ENCODE peak calls at places on chromosome 13, in six cellular contexts. One of them, this sample, is unnamed.

GRCh38 chr13:64274481-64275217 is 2859.0 kb upstream of the PCDH20 start:
- DNase-seq in IMR-90: peak
- DNase-seq in ascending aorta: no peak
- DNase-seq in heart left ventricle: no peak
- DNase-seq in CD8-positive, alpha-beta T cell: no peak
- DNase-seq in kidney: no peak
- DNase-seq in this sample: peak

GRCh38 chr13:26485786-26486185 is 71.7 kb upstream of the WASF3 start:
- DNase-seq in IMR-90: no peak
- DNase-seq in ascending aorta: no peak
- DNase-seq in heart left ventricle: no peak
- DNase-seq in CD8-positive, alpha-beta T cell: no peak
- DNase-seq in kidney: no peak
- DNase-seq in this sample: no peak

GRCh38 chr13:46521921-46522691 is 30.9 kb upstream of the LRCH1 start:
- DNase-seq in IMR-90: no peak
- DNase-seq in ascending aorta: no peak
- DNase-seq in heart left ventricle: no peak
- DNase-seq in CD8-positive, alpha-beta T cell: no peak
- DNase-seq in kidney: no peak
- DNase-seq in this sample: no peak

GRCh38 chr13:113192902-113193301 is 15.6 kb downstream of the PCID2 start:
- DNase-seq in IMR-90: peak
- DNase-seq in ascending aorta: no peak
- DNase-seq in heart left ventricle: no peak
- DNase-seq in CD8-positive, alpha-beta T cell: no peak
- DNase-seq in kidney: no peak
- DNase-seq in this sample: peak

GRCh38 chr13:34884366-34884765 is 57.7 kb upstream of the NBEA start:
- DNase-seq in IMR-90: no peak
- DNase-seq in ascending aorta: no peak
- DNase-seq in heart left ventricle: no peak
- DNase-seq in CD8-positive, alpha-beta T cell: no peak
- DNase-seq in kidney: no peak
- DNase-seq in this sample: no peak

GRCh38 chr13:20716951-20717350 is 13.5 kb downstream of the IL17D start:
- DNase-seq in IMR-90: no peak
- DNase-seq in ascending aorta: no peak
- DNase-seq in heart left ventricle: no peak
- DNase-seq in CD8-positive, alpha-beta T cell: no peak
- DNase-seq in kidney: no peak
- DNase-seq in this sample: no peak

GRCh38 chr13:46905249-46905648 is 8.4 kb upstream of the HTR2A start:
- DNase-seq in IMR-90: peak
- DNase-seq in ascending aorta: no peak
- DNase-seq in heart left ventricle: no peak
- DNase-seq in CD8-positive, alpha-beta T cell: no peak
- DNase-seq in kidney: no peak
- DNase-seq in this sample: no peak

GRCh38 chr13:76783798-76784197 is 102.4 kb downstream of the KCTD12 start:
- DNase-seq in IMR-90: no peak
- DNase-seq in ascending aorta: no peak
- DNase-seq in heart left ventricle: no peak
- DNase-seq in CD8-positive, alpha-beta T cell: no peak
- DNase-seq in kidney: no peak
- DNase-seq in this sample: no peak

GRCh38 chr13:73273737-73274136 is 214.9 kb downstream of the KLF5 start:
- DNase-seq in IMR-90: peak
- DNase-seq in ascending aorta: no peak
- DNase-seq in heart left ventricle: no peak
- DNase-seq in CD8-positive, alpha-beta T cell: no peak
- DNase-seq in kidney: no peak
- DNase-seq in this sample: peak

GRCh38 chr13:112697756-112698655 is 8.2 kb downstream of the ATP11A start:
- DNase-seq in IMR-90: peak
- DNase-seq in ascending aorta: peak
- DNase-seq in heart left ventricle: peak
- DNase-seq in CD8-positive, alpha-beta T cell: no peak
- DNase-seq in kidney: peak
- DNase-seq in this sample: no peak

GRCh38 chr13:36362251-36362650 is 16.1 kb upstream of the SPART start:
- DNase-seq in IMR-90: peak
- DNase-seq in ascending aorta: no peak
- DNase-seq in heart left ventricle: no peak
- DNase-seq in CD8-positive, alpha-beta T cell: no peak
- DNase-seq in kidney: no peak
- DNase-seq in this sample: peak

GRCh38 chr13:33872005-33872351 is 54.0 kb downstream of the RFC3 start:
- DNase-seq in IMR-90: no peak
- DNase-seq in ascending aorta: no peak
- DNase-seq in heart left ventricle: no peak
- DNase-seq in CD8-positive, alpha-beta T cell: no peak
- DNase-seq in kidney: no peak
- DNase-seq in this sample: no peak
- H3K4me3 ChIP-seq in IMR-90: no peak
- H3K4me3 ChIP-seq in ascending aorta: no peak
- H3K4me3 ChIP-seq in heart left ventricle: no peak
- H3K4me3 ChIP-seq in CD8-positive, alpha-beta T cell: no peak
- H3K4me3 ChIP-seq in kidney: no peak
- H3K4me3 ChIP-seq in this sample: no peak

GRCh38 chr13:67416047-67416925 is 186.2 kb upstream of the PCDH9 start:
- DNase-seq in IMR-90: peak
- DNase-seq in ascending aorta: no peak
- DNase-seq in heart left ventricle: no peak
- DNase-seq in CD8-positive, alpha-beta T cell: no peak
- DNase-seq in kidney: no peak
- DNase-seq in this sample: peak
- TF ChIP-seq CTCF in IMR-90: peak
- TF ChIP-seq CTCF in ascending aorta: no peak
- TF ChIP-seq CTCF in heart left ventricle: peak
- TF ChIP-seq CTCF in CD8-positive, alpha-beta T cell: no peak
- TF ChIP-seq CTCF in kidney: peak
- TF ChIP-seq CTCF in this sample: peak

DNA sequence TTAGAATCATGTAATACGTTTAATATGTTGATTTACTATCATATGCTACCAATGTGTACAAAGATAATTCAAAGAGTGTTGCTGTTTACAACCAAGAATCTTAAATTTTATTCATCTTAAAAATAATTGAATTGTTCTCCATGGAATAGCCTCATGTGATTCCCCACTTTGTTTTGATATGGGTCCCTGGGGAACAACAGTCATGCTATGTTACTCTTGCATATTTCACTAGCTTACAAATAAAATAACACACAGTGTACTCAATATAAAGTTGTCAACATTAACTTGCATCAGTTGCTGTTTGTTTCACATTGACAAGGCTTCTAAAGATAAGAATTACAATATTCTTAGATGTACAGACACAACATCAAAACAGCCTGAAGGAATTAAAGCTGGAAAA is 2.3 kb downstream of the ENOX1 start:
- DNase-seq in IMR-90: no peak
- DNase-seq in ascending aorta: no peak
- DNase-seq in heart left ventricle: no peak
- DNase-seq in CD8-positive, alpha-beta T cell: no peak
- DNase-seq in kidney: no peak
- DNase-seq in this sample: no peak
- H3K27ac ChIP-seq in IMR-90: no peak
- H3K27ac ChIP-seq in ascending aorta: no peak
- H3K27ac ChIP-seq in heart left ventricle: peak
- H3K27ac ChIP-seq in CD8-positive, alpha-beta T cell: no peak
- H3K27ac ChIP-seq in kidney: no peak
- H3K27ac ChIP-seq in this sample: no peak

GRCh38 chr13:85853161-85853894 is 54.1 kb upstream of the SLITRK6 start:
- DNase-seq in IMR-90: no peak
- DNase-seq in ascending aorta: no peak
- DNase-seq in heart left ventricle: no peak
- DNase-seq in CD8-positive, alpha-beta T cell: no peak
- DNase-seq in kidney: peak
- DNase-seq in this sample: no peak
- H3K4me3 ChIP-seq in IMR-90: no peak
- H3K4me3 ChIP-seq in ascending aorta: no peak
- H3K4me3 ChIP-seq in heart left ventricle: no peak
- H3K4me3 ChIP-seq in CD8-positive, alpha-beta T cell: no peak
- H3K4me3 ChIP-seq in kidney: no peak
- H3K4me3 ChIP-seq in this sample: no peak

GRCh38 chr13:23866420-23867026 is 22.7 kb downstream of the MIPEP start:
- DNase-seq in IMR-90: peak
- DNase-seq in ascending aorta: no peak
- DNase-seq in heart left ventricle: no peak
- DNase-seq in CD8-positive, alpha-beta T cell: no peak
- DNase-seq in kidney: no peak
- DNase-seq in this sample: no peak
- TF ChIP-seq CTCF in IMR-90: no peak
- TF ChIP-seq CTCF in ascending aorta: no peak
- TF ChIP-seq CTCF in heart left ventricle: no peak
- TF ChIP-seq CTCF in CD8-positive, alpha-beta T cell: no peak
- TF ChIP-seq CTCF in kidney: no peak
- TF ChIP-seq CTCF in this sample: no peak

GRCh38 chr13:48448963-48449614 is 36.2 kb upstream of the LPAR6 start:
- DNase-seq in IMR-90: peak
- DNase-seq in ascending aorta: no peak
- DNase-seq in heart left ventricle: no peak
- DNase-seq in CD8-positive, alpha-beta T cell: no peak
- DNase-seq in kidney: no peak
- DNase-seq in this sample: no peak

GRCh38 chr13:48448285-48448962 is 35.5 kb upstream of the LPAR6 start:
- DNase-seq in IMR-90: no peak
- DNase-seq in ascending aorta: no peak
- DNase-seq in heart left ventricle: no peak
- DNase-seq in CD8-positive, alpha-beta T cell: no peak
- DNase-seq in kidney: no peak
- DNase-seq in this sample: no peak

GRCh38 chr13:48446454-48446853 is 33.5 kb upstream of the LPAR6 start:
- DNase-seq in IMR-90: peak
- DNase-seq in ascending aorta: no peak
- DNase-seq in heart left ventricle: no peak
- DNase-seq in CD8-positive, alpha-beta T cell: no peak
- DNase-seq in kidney: no peak
- DNase-seq in this sample: peak

DNA sequence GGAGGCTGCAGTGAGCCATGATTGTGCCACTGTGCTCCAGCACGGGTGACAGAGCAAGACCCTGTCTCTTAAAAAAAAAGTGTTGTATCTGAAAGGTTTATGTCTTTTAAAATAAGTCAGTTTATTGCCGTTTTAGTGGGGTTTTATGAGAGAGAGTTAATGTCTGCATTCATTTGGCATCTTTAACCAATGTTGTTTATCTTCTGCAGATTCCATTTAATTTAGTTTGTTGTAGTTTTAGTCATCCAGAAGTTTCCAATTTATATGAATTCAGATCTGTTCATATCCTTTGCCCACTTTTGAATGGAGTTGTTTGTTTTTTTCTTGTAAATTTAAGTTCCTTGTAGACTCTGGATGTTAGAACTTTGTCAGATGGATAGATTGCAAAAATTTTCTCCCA is 36.7 kb upstream of the LPAR6 start:
- DNase-seq in IMR-90: peak
- DNase-seq in ascending aorta: no peak
- DNase-seq in heart left ventricle: no peak
- DNase-seq in CD8-positive, alpha-beta T cell: no peak
- DNase-seq in kidney: no peak
- DNase-seq in this sample: no peak
- H3K27ac ChIP-seq in IMR-90: peak
- H3K27ac ChIP-seq in ascending aorta: peak
- H3K27ac ChIP-seq in heart left ventricle: no peak
- H3K27ac ChIP-seq in CD8-positive, alpha-beta T cell: no peak
- H3K27ac ChIP-seq in kidney: no peak
- H3K27ac ChIP-seq in this sample: no peak

GRCh38 chr13:40981361-40981760 is 37.8 kb downstream of the ELF1 start:
- DNase-seq in IMR-90: no peak
- DNase-seq in ascending aorta: no peak
- DNase-seq in heart left ventricle: no peak
- DNase-seq in CD8-positive, alpha-beta T cell: no peak
- DNase-seq in kidney: no peak
- DNase-seq in this sample: no peak

GRCh38 chr13:40980466-40980865 is 38.6 kb downstream of the ELF1 start:
- DNase-seq in IMR-90: no peak
- DNase-seq in ascending aorta: no peak
- DNase-seq in heart left ventricle: no peak
- DNase-seq in CD8-positive, alpha-beta T cell: no peak
- DNase-seq in kidney: no peak
- DNase-seq in this sample: no peak

GRCh38 chr13:40982772-40983171 is 36.3 kb downstream of the ELF1 start:
- DNase-seq in IMR-90: peak
- DNase-seq in ascending aorta: no peak
- DNase-seq in heart left ventricle: peak
- DNase-seq in CD8-positive, alpha-beta T cell: peak
- DNase-seq in kidney: no peak
- DNase-seq in this sample: peak

GRCh38 chr13:40983269-40983668 is 35.8 kb downstream of the ELF1 start:
- DNase-seq in IMR-90: no peak
- DNase-seq in ascending aorta: no peak
- DNase-seq in heart left ventricle: no peak
- DNase-seq in CD8-positive, alpha-beta T cell: no peak
- DNase-seq in kidney: no peak
- DNase-seq in this sample: no peak

GRCh38 chr13:40981949-40982348 is 37.2 kb downstream of the ELF1 start:
- DNase-seq in IMR-90: no peak
- DNase-seq in ascending aorta: no peak
- DNase-seq in heart left ventricle: no peak
- DNase-seq in CD8-positive, alpha-beta T cell: no peak
- DNase-seq in kidney: no peak
- DNase-seq in this sample: no peak
- H3K4me3 ChIP-seq in IMR-90: no peak
- H3K4me3 ChIP-seq in ascending aorta: peak
- H3K4me3 ChIP-seq in heart left ventricle: peak
- H3K4me3 ChIP-seq in CD8-positive, alpha-beta T cell: peak
- H3K4me3 ChIP-seq in kidney: peak
- H3K4me3 ChIP-seq in this sample: no peak

This sample was measured in brain microvascular endothelial cell.